ENCODE peak calls at places on chromosomes 5 and 9, in six cellular contexts. M is foreskin melanocyte, S is coronary artery, B is NCI-H1092 treated with DMSO at 0.1 percent for 48 hours, Y is NCI-H510A treated with DMSO at 0.1 percent for 48 hours, I is A673. Q is an unnamed sample.

GRCh38 chr5:132459983-132460834 is 30.4 kb downstream of the IRF1 start:
- DNase-seq in M (no peak), S (no peak), B (peak; percentile 1), Y (no peak), I (peak; percentile 25), Q (peak; percentile 66)

GRCh38 chr5:6501701-6502100 is 53.0 kb downstream of the UBE2QL1 start:
- DNase-seq in M (no peak), S (no peak), B (no peak), Y (no peak), I (no peak), Q (no peak)

GRCh38 chr9:93960971-93961841 is 6.1 kb upstream of the BARX1 start:
- DNase-seq in M (no peak), S (peak; percentile 69), B (no peak), Y (peak; percentile 33), I (no peak), Q (no peak)

GRCh38 chr5:176365663-176366574 is 632 bp downstream of the ARL10 start:
- DNase-seq in M (no peak), S (no peak), B (no peak), Y (no peak), I (peak; percentile 43), Q (no peak)

GRCh38 chr9:127530206-127530941 is 79.1 kb downstream of the LRSAM1 start:
- DNase-seq in M (no peak), S (no peak), B (no peak), Y (peak; percentile 48), I (no peak), Q (no peak)

GRCh38 chr5:149459891-149460290 is 80.8 kb upstream of the IL17B start:
- DNase-seq in M (no peak), S (no peak), B (no peak), Y (no peak), I (no peak), Q (no peak)

GRCh38 chr9:131868766-131869165 is 128.9 kb upstream of the RAPGEF1 start:
- DNase-seq in M (no peak), S (no peak), B (peak; percentile 11), Y (no peak), I (no peak), Q (no peak)

GRCh38 chr9:108296056-108296455 is 559.7 kb downstream of the ACTL7B start:
- DNase-seq in M (peak; percentile 79), S (no peak), B (no peak), Y (no peak), I (no peak), Q (no peak)

GRCh38 chr5:137344723-137345322 is 154.3 kb downstream of the SPOCK1 start:
- DNase-seq in M (peak; percentile 34), S (no peak), B (peak; percentile 51), Y (peak; percentile 3), I (peak; percentile 80), Q (peak; percentile 66)

GRCh38 chr9:109244179-109245132 is 76.4 kb downstream of the EPB41L4B start:
- DNase-seq in M (peak; percentile 44), S (no peak), B (peak; percentile 76), Y (peak; percentile 68), I (peak; percentile 71), Q (peak; percentile 69)

GRCh38 chr5:91408710-91409109 is 25.6 kb upstream of the ARRDC3 start:
- DNase-seq in M (no peak), S (no peak), B (no peak), Y (no peak), I (no peak), Q (no peak)

GRCh38 chr5:68898961-68899471 is 194.8 kb upstream of the SLC30A5 start:
- DNase-seq in M (peak; percentile 8), S (no peak), B (peak; percentile 53), Y (peak; percentile 24), I (peak; percentile 90), Q (peak; percentile 9)

GRCh38 chr5:61933787-61934626 is 372.0 kb upstream of the KIF2A start:
- DNase-seq in M (peak; percentile 39), S (no peak), B (peak; percentile 81), Y (peak; percentile 29), I (peak; percentile 83), Q (peak; percentile 85)